ENCODE peak calls at places on chromosomes 6 and 20, in four cellular contexts. L is cardiac muscle cell, Y is neural crest cell, Q is fibroblast of lung. S is an unnamed sample.
A peak's percentile ranks its signal among the peaks of the same experiment; 100 is the strongest.

GRCh38 chr6:26003102-26003694 is 40.6 kb downstream of the TRIM38 start:
- DNase-seq in L (peak; percentile 71), Q (peak; percentile 63), Y (peak; percentile 66), S (no peak)

GRCh38 chr6:107545761-107546160 is 55.8 kb downstream of the SOBP start:
- DNase-seq in L (no peak), Y (no peak), Q (no peak), S (no peak)

GRCh38 chr20:63356511-63356910 is 4.6 kb downstream of the CHRNA4 start:
- DNase-seq in L (no peak), Q (no peak), Y (no peak), S (no peak)

GRCh38 chr6:91045152-91045551 is 458.3 kb upstream of the MAP3K7 start:
- DNase-seq in Q (no peak), Y (no peak), L (peak; percentile 79), S (no peak)

GRCh38 chr6:13572240-13572639 is 2.2 kb upstream of the SIRT5 start:
- DNase-seq in Y (no peak), Q (no peak), L (no peak), S (no peak)

GRCh38 chr20:49448917-49449316 is 33.6 kb downstream of the KCNB1 start:
- DNase-seq in Q (no peak), Y (no peak), L (no peak), S (no peak)

GRCh38 chr6:22349051-22349450 is 52.2 kb upstream of the PRL start:
- DNase-seq in L (no peak), Y (no peak), Q (no peak), S (no peak)

GRCh38 chr6:92779758-92780157 is 639.6 kb downstream of the EPHA7 start:
- DNase-seq in Q (peak; percentile 80), Y (no peak), L (peak; percentile 67), S (peak; percentile 70)

GRCh38 chr20:63531686-63532448 is 5.3 kb downstream of the PTK6 start:
- DNase-seq in Q (no peak), L (no peak), Y (no peak), S (no peak)

GRCh38 chr6:2171728-2172127 is 73.7 kb downstream of the GMDS start:
- DNase-seq in Y (no peak), Q (no peak), L (peak; percentile 67), S (no peak)

GRCh38 chr6:140011537-140011936 is 637.1 kb upstream of the CITED2 start:
- DNase-seq in Q (no peak), Y (no peak), L (no peak), S (no peak)
- TF ChIP-seq CTCF in Q (no peak), Y (peak; percentile 16), L (no peak), S (no peak)

DNA sequence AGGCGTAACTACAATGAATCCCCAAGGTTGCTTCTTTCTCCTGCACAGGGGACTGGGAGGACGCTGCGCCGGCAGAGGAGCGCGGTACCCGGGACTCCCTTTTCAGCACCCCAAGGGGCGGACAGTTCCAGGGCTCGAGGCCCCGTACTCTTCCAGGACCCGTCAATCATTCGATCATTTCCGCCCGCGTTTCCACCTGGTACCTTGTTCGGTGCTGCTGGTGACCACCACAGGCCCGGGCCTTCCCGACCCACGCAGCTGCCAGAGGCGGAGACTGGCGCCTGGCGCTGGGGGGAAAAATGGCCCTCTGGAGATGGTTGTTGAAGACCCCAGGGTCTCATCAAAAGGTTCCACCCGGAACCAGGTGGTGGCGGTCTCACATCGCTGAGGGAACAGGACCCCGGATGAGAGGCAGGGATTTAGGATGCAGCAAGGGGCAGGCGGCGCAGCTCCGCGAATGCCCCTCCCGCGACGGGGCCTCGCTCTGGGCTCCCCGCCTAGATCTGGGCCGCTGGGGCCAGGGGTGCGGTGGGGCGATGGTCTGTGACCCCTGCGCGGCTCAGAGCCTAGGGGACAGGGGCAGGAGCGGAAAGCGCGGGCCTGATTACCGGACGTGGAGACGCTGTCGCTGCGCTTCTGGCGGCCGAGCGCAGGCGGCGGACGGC is 744 bp downstream of the VSX1 start:
- DNase-seq in L (peak; percentile 26), Y (peak; percentile 64), Q (no peak), S (peak; percentile 77)
- TF ChIP-seq CTCF in L (no peak), Y (peak; percentile 33), Q (no peak), S (no peak)

GRCh38 chr20:11912013-11912663 is 5.6 kb upstream of the BTBD3 start:
- DNase-seq in L (peak; percentile 43), Y (no peak), Q (peak; percentile 23), S (no peak)
- TF ChIP-seq CTCF in L (peak; percentile 56), Y (peak; percentile 58), Q (peak; percentile 61), S (peak; percentile 23)

GRCh38 chr6:30685977-30686907 is at the start of gene PPP1R18:
- DNase-seq in Y (no peak), Q (peak; percentile 66), L (peak; percentile 73), S (no peak)

GRCh38 chr6:30688569-30688968 is 2.1 kb upstream of the PPP1R18 start:
- DNase-seq in Y (no peak), L (no peak), Q (no peak), S (no peak)

GRCh38 chr6:30689022-30689865 is 1.5 kb downstream of the NRM start:
- DNase-seq in L (no peak), Q (no peak), Y (no peak), S (no peak)

GRCh38 chr6:30686908-30687658 is 638 bp upstream of the PPP1R18 start:
- DNase-seq in L (peak; percentile 98), Q (peak; percentile 98), Y (peak; percentile 86), S (peak; percentile 72)

GRCh38 chr6:30687659-30688431 is 1.4 kb upstream of the PPP1R18 start:
- DNase-seq in Y (no peak), Q (peak; percentile 65), L (peak; percentile 49), S (no peak)
- TF ChIP-seq CTCF in Y (no peak), Q (peak; percentile 38), L (peak; percentile 26), S (no peak)